ENCODE peak calls at places on chromosomes 7 and 10, in six cellular contexts. S is Caco-2, I is left ventricle myocardium inferior, Q is PC-9, Y is psoas muscle, A is aorta. V is an unnamed sample. For H3K4me1 and H3K36me3, the result is how much of the 10 kb centered on the place peaks cover.

GRCh38 chr7:75758491-75758890 is 13.5 kb downstream of the CCL26 start:
- DNase-seq in Y (no peak), S (no peak), A (no peak), I (no peak), Q (no peak), V (no peak)

GRCh38 chr10:76071638-76072317 is 640.4 kb downstream of the LRMDA start:
- DNase-seq in A (no peak), Q (no peak), Y (no peak), I (no peak), S (no peak), V (no peak)

GRCh38 chr7:91517408-91517807 is 253.2 kb downstream of the FZD1 start:
- DNase-seq in S (no peak), Q (no peak), I (no peak), A (no peak), Y (no peak), V (no peak)

GRCh38 chr10:111475720-111476119 is 398.9 kb downstream of the ADRA2A start:
- DNase-seq in I (no peak), Q (no peak), A (no peak), Y (no peak), S (no peak), V (no peak)

GRCh38 chr10:128553755-128554154 is 427.5 kb upstream of the MKI67 start:
- DNase-seq in S (no peak), Y (no peak), A (no peak), I (no peak), Q (no peak), V (no peak)

GRCh38 chr10:117053548-117053947 is 48.6 kb upstream of the SHTN1 start:
- DNase-seq in Y (no peak), I (no peak), Q (no peak), A (no peak), S (no peak), V (no peak)

GRCh38 chr10:29105516-29106215 is 183.2 kb upstream of the LYZL1 start:
- DNase-seq in S (peak), A (no peak), Y (no peak), I (no peak), Q (peak), V (no peak)

GRCh38 chr10:3090914-3091313 is 23.6 kb downstream of the PFKP start:
- DNase-seq in Q (peak), I (peak), A (no peak), S (peak), Y (no peak), V (no peak)

GRCh38 chr7:149529136-149529718 is 31.6 kb upstream of the ZNF746 start:
- DNase-seq in I (no peak), S (no peak), A (no peak), Q (no peak), Y (no peak), V (no peak)

GRCh38 chr10:14592026-14592425 is 182.7 kb downstream of the FAM107B start:
- DNase-seq in Y (no peak), S (no peak), I (no peak), Q (peak), A (no peak), V (no peak)

GRCh38 chr7:45890125-45890901 is 2.0 kb downstream of the IGFBP1 start:
- DNase-seq in Q (no peak), A (no peak), S (no peak), I (no peak), Y (no peak), V (no peak)

GRCh38 chr7:23012186-23012585 is 1.7 kb downstream of the HYCC1 start:
- DNase-seq in S (no peak), A (no peak), Q (no peak), Y (no peak), I (no peak), V (no peak)

GRCh38 chr10:80468002-80468401 is 13.9 kb downstream of the TSPAN14 start:
- DNase-seq in S (no peak), Y (peak), Q (peak), A (peak), I (peak), V (peak)

GRCh38 chr10:118850418-118851061 is 95.8 kb upstream of the CACUL1 start:
- DNase-seq in A (peak), Y (peak), I (peak), S (peak), Q (peak), V (peak)

GRCh38 chr7:140605337-140605736 is 35.3 kb downstream of the DENND2A start:
- DNase-seq in Y (no peak), S (no peak), I (no peak), Q (no peak), A (no peak), V (no peak)

GRCh38 chr10:123997486-123998196 is 95.8 kb downstream of the CHST15 start:
- DNase-seq in A (no peak), Y (no peak), Q (peak), I (no peak), S (no peak), V (no peak)

GRCh38 chr7:105429746-105430612 is 41.3 kb upstream of the SRPK2 start:
- DNase-seq in S (peak), Q (peak), A (no peak), Y (no peak), I (no peak), V (peak)

GRCh38 chr7:97421307-97421905 is 303.9 kb downstream of the SDHAF3 start:
- DNase-seq in A (no peak), S (no peak), Q (no peak), Y (no peak), I (no peak), V (no peak)

GRCh38 chr7:10662982-10663884 is 310.4 kb upstream of the PHF14 start:
- DNase-seq in A (no peak), Q (no peak), I (no peak), S (no peak), Y (no peak), V (no peak)

GRCh38 chr10:36602374-36602773 is 523.0 kb upstream of the ANKRD30A start:
- DNase-seq in I (no peak), Y (no peak), A (no peak), S (no peak), Q (no peak), V (no peak)

GRCh38 chr7:77329466-77330168 is 86.5 kb downstream of the GSAP start:
- DNase-seq in S (no peak), A (no peak), I (no peak), Y (no peak), Q (no peak), V (no peak)

GRCh38 chr7:77328669-77329068 is 87.5 kb downstream of the GSAP start:
- DNase-seq in I (no peak), A (no peak), Y (no peak), Q (no peak), S (no peak), V (no peak)

GRCh38 chr7:77327932-77328628 is 88.1 kb downstream of the GSAP start:
- DNase-seq in A (no peak), Y (no peak), I (peak), S (no peak), Q (no peak), V (peak)

GRCh38 chr7:77327067-77327931 is 88.8 kb downstream of the GSAP start:
- DNase-seq in I (peak), S (peak), Q (peak), A (no peak), Y (no peak), V (no peak)

DNA sequence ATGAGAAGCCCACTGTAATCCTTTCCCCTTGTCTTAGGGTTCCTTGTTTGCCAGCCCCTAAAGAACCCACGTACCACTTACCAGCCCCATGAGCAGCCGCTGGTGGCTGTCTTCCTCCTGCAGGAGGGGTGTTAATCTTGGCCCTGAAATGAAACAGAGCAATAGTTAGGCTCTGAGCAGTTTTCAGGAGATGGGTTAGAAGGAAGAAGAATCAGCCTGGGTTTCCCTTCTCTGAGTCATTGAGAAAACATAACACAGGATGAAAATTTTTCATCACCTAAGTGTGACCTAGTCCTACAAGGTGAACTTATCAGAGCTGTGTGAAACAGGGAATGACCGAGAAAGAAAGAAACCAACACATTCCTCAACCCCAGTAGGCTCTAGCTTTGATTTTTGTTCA is 90.0 kb downstream of the GSAP start:
- DNase-seq in A (no peak), I (no peak), S (no peak), Y (no peak), Q (no peak), V (no peak)
- H3K4me1 ChIP-seq in A (under half), I (half or more), S (under half), Y (under half), Q (under half), V (under half)

GRCh38 chr7:151468214-151469023 is 28.5 kb upstream of the CRYGN start:
- DNase-seq in Q (no peak), A (no peak), S (no peak), I (no peak), Y (no peak), V (peak)
- H3K36me3 ChIP-seq in Q (half or more), A (under half), S (under half), I (half or more), Y (half or more), V (under half)

GRCh38 chr7:87155788-87156187 is 3.5 kb downstream of the DMTF1 start:
- DNase-seq in Y (no peak), S (no peak), A (no peak), I (no peak), Q (no peak), V (no peak)

GRCh38 chr7:87154166-87154565 is 1.9 kb downstream of the DMTF1 start:
- DNase-seq in I (no peak), A (no peak), Y (no peak), S (no peak), Q (no peak), V (no peak)

GRCh38 chr7:87156709-87157108 is 4.5 kb downstream of the DMTF1 start:
- DNase-seq in I (no peak), S (no peak), Q (no peak), Y (no peak), A (no peak), V (no peak)

GRCh38 chr7:87152897-87153641 is 816 bp downstream of the DMTF1 start:
- DNase-seq in Q (peak), I (peak), Y (peak), A (peak), S (peak), V (peak)

DNA sequence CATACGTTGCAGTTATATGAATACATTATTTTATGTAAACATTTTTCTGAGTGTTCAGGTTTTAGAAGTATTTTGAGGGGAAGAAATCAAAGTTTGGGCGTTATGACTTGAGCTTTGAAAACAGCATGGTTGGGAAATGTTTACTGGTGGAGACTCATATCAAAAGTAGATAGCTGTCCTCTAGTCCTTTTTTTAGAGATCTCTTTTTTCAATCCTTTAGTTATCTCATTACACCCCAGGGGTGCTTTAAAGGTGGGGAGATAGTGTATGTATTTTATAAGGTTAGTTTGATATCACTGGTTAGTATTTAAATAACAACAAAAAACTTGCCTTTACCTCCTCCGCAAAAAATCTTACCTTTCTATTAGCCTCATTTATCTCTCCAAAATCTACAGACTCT is 2.3 kb downstream of the DMTF1 start:
- DNase-seq in A (no peak), S (no peak), Y (no peak), I (no peak), Q (no peak), V (no peak)
- H3K4me3 ChIP-seq in A (peak), S (no peak), Y (peak), I (peak), Q (peak), V (no peak)

DNA sequence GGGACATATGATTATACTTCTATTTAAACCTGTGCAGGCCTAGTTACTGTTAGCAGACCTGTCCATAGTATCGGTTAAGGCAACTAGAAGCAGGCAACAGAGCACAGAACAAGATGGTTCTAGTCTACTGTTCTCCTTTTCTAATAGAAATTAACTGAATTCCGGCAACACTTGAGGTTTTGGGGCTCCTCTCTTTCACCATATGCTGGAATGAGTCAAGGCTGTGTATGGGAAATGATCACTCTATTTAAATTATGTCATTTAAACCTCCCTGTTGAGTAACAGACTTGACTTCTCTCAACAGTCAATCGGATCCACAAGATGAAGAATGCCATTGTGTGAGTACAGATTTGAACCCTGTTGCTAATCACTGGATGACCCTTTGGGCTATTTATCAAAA is 6.2 kb upstream of the OTUD1 start:
- DNase-seq in S (no peak), Q (no peak), Y (no peak), A (no peak), I (no peak), V (no peak)
- H3K4me1 ChIP-seq in S (under half), Q (under half), Y (under half), A (under half), I (under half), V (under half)

GRCh38 chr7:98927125-98927524 is 48.8 kb downstream of the TRRAP start:
- DNase-seq in I (no peak), S (no peak), Q (no peak), Y (no peak), A (no peak), V (no peak)

GRCh38 chr7:98922392-98923107 is 44.2 kb downstream of the TRRAP start:
- DNase-seq in S (no peak), Q (no peak), Y (no peak), A (no peak), I (no peak), V (no peak)

GRCh38 chr7:98921608-98922372 is 43.5 kb downstream of the TRRAP start:
- DNase-seq in Y (no peak), I (no peak), S (no peak), A (no peak), Q (no peak), V (no peak)

DNA sequence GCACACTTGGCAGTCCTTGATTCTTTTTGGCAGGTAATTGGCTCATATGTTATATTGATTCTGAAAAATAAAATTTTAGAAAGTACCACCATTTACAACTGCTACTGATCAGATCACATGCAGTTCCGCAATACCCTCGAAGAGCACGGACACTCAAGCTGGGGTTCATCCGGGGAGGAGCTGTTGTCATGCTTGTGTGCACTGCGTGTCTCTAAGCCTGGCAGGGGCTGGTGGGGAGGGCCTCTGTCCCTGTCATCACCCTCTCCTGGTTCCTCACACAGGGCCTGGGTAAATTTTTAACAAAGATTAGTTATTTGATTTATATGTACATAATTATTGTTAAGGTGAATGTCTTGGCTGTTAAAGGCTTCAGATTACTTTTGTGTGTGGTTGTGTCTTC is 45.2 kb downstream of the TRRAP start:
- DNase-seq in I (no peak), S (no peak), A (no peak), Y (no peak), Q (no peak), V (no peak)
- H3K36me3 ChIP-seq in I (half or more), S (under half), A (under half), Y (half or more), Q (under half), V (half or more)

GRCh38 chr7:116527521-116527920 is 2.7 kb downstream of the CAV1 start:
- DNase-seq in Y (no peak), I (no peak), Q (no peak), S (no peak), A (no peak), V (no peak)

GRCh38 chr7:116526897-116527296 is 2.1 kb downstream of the CAV1 start:
- DNase-seq in Y (no peak), Q (no peak), S (no peak), A (no peak), I (no peak), V (no peak)

GRCh38 chr7:116529250-116529649 is 4.4 kb downstream of the CAV1 start:
- DNase-seq in I (no peak), Y (no peak), A (no peak), S (no peak), Q (no peak), V (no peak)

GRCh38 chr7:116525913-116526857 is 1.3 kb downstream of the CAV1 start:
- DNase-seq in A (peak), I (peak), S (peak), Q (peak), Y (peak), V (peak)

DNA sequence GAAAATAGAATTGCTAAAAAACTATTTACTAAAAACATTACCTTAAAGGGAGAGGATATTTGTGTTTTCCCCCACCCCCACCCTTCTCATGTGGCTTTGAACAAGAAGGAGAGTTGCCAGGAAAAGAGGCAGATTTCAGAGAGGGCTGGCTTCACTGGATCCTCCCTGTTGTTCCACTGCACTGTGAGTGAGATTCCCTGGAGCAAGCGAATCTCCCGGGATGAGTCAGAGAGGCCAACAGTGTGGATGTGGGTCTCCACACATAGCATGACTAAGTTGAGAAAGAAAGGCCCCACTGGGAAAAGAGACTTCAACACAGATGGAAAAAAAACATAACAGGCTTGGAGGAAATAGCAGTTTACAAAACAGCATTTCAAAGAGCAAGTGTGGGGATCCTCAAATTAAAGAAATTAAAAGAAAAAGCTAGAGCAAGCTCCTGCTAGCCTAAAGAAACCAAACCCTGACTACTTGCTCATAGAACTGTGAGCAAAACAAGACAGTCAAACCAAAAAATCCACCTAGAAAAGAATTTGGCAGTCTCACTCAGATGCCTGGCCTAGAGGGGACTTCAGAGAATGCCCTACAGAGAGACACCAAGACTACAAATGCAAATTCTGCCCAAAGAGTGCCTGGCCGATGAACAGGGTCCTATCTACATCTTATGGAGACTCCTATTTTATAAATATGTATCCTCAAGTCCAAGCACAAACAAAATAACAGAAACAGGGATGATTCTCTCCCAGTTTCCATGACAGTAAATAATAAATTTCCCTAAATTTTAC is 3.4 kb downstream of the CAV1 start:
- DNase-seq in Q (peak), Y (peak), I (peak), S (no peak), A (peak), V (no peak)
- H3K4me3 ChIP-seq in Q (peak), Y (peak), I (peak), S (no peak), A (peak), V (no peak)

DNA sequence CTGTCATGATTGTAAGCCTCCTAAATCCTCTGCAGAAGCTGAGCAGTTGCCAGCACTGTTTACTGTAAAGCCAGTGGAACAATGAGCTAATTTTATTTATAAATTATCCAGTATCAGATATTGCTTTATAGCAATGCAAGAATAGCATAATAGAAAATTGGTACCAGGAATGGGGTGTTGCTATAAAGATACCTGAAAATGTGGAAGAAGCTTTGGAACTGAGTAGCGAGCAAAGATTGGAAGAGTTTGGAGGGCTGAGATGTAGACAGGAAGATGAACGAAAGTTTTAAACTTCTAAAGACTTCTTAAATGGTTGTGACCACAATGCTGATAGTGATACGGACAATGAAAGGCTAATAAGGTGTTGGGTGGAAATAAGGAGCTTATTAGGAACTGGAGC is 917.4 kb upstream of the POT1 start:
- DNase-seq in Q (no peak), I (no peak), Y (no peak), A (no peak), S (no peak), V (no peak)
- H3K4me1 ChIP-seq in Q (under half), I (under half), Y (under half), A (under half), S (under half), V (under half)

DNA sequence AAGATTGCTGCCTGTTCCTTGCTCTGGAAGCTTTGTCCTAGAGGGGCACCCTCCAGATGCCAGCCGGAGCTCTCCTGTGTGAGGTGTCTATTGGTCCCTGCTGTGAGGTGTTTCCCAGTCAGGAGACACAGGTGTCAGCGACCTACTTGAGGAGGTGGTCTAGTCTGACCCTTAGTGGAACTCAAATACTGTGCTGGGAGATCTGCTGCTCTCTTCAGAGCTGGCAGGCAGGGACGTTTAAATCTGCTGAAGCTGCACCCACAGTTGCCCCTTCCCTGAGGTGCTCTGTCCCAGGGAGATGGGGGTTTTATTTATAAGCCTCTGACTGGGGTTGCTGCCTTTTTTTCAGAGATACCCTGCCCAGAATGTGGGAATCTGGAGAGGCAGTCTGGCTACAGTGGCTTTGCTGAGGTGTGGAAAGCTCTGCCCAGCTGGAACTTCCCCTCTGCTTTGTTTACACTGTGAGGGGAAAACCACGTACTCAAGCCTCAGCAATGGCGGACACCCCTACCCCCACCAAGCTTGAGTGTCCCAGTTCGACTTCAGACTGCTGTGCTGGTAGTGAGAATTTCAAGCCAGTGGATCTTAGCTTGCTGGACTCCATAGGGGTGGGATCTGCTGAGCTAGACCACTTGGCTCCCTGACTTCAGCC is 119.2 kb downstream of the PPP1R9A start:
- DNase-seq in Q (no peak), A (no peak), I (no peak), Y (no peak), S (no peak), V (no peak)
- H3K36me3 ChIP-seq in Q (under half), A (under half), I (under half), Y (under half), S (under half), V (under half)

V was measured in CD4-positive, alpha-beta memory T cell.